ENCODE peak calls at places on chromosome 15, in eight cellular contexts. One of them, this sample, is unnamed.

GRCh38 chr15:37206690-37207089 is 106.3 kb upstream of the MEIS2 start:
- DNase-seq in HuH-7.5: no peak
- DNase-seq in GM12864: no peak
- DNase-seq in HuH-7: peak
- DNase-seq in prostate gland: no peak
- DNase-seq in skeletal muscle cell: no peak
- DNase-seq in trophoblast cell: no peak
- DNase-seq in OCI-LY7: no peak
- DNase-seq in this sample: no peak

GRCh38 chr15:68729789-68730201 is 90.9 kb downstream of the ANP32A start:
- DNase-seq in HuH-7: no peak
- DNase-seq in HuH-7.5: no peak
- DNase-seq in OCI-LY7: no peak
- DNase-seq in prostate gland: no peak
- DNase-seq in trophoblast cell: no peak
- DNase-seq in skeletal muscle cell: no peak
- DNase-seq in GM12864: no peak
- DNase-seq in this sample: no peak

GRCh38 chr15:37370938-37371337 is 270.6 kb upstream of the MEIS2 start:
- DNase-seq in HuH-7: no peak
- DNase-seq in trophoblast cell: no peak
- DNase-seq in skeletal muscle cell: no peak
- DNase-seq in OCI-LY7: no peak
- DNase-seq in HuH-7.5: no peak
- DNase-seq in GM12864: no peak
- DNase-seq in prostate gland: no peak
- DNase-seq in this sample: no peak

GRCh38 chr15:47484119-47484518 is 233.2 kb upstream of the SEMA6D start:
- DNase-seq in HuH-7.5: no peak
- DNase-seq in skeletal muscle cell: no peak
- DNase-seq in GM12864: no peak
- DNase-seq in trophoblast cell: no peak
- DNase-seq in prostate gland: no peak
- DNase-seq in HuH-7: no peak
- DNase-seq in OCI-LY7: peak
- DNase-seq in this sample: no peak

GRCh38 chr15:75835990-75836952 is 7.0 kb upstream of the UBE2Q2 start:
- DNase-seq in prostate gland: no peak
- DNase-seq in skeletal muscle cell: no peak
- DNase-seq in GM12864: no peak
- DNase-seq in HuH-7: no peak
- DNase-seq in HuH-7.5: no peak
- DNase-seq in OCI-LY7: no peak
- DNase-seq in trophoblast cell: no peak
- DNase-seq in this sample: no peak

GRCh38 chr15:69862540-69862939 is 235.2 kb downstream of the TLE3 start:
- DNase-seq in HuH-7.5: no peak
- DNase-seq in prostate gland: no peak
- DNase-seq in GM12864: no peak
- DNase-seq in skeletal muscle cell: no peak
- DNase-seq in trophoblast cell: no peak
- DNase-seq in HuH-7: no peak
- DNase-seq in OCI-LY7: no peak
- DNase-seq in this sample: no peak

GRCh38 chr15:48929611-48930170 is 34.0 kb downstream of the SHC4 start:
- DNase-seq in OCI-LY7: no peak
- DNase-seq in trophoblast cell: no peak
- DNase-seq in skeletal muscle cell: no peak
- DNase-seq in GM12864: no peak
- DNase-seq in HuH-7: no peak
- DNase-seq in prostate gland: no peak
- DNase-seq in HuH-7.5: no peak
- DNase-seq in this sample: no peak

GRCh38 chr15:90451215-90451850 is 63.3 kb downstream of the IQGAP1 start:
- DNase-seq in prostate gland: no peak
- DNase-seq in OCI-LY7: no peak
- DNase-seq in HuH-7: no peak
- DNase-seq in skeletal muscle cell: peak
- DNase-seq in HuH-7.5: no peak
- DNase-seq in GM12864: no peak
- DNase-seq in trophoblast cell: no peak
- DNase-seq in this sample: no peak

GRCh38 chr15:98875309-98875708 is 132.3 kb downstream of the PGPEP1L start:
- DNase-seq in GM12864: no peak
- DNase-seq in trophoblast cell: no peak
- DNase-seq in prostate gland: no peak
- DNase-seq in HuH-7.5: no peak
- DNase-seq in skeletal muscle cell: no peak
- DNase-seq in HuH-7: no peak
- DNase-seq in OCI-LY7: no peak
- DNase-seq in this sample: no peak

GRCh38 chr15:77386626-77387025 is 33.3 kb downstream of the PEAK1 start:
- DNase-seq in HuH-7.5: no peak
- DNase-seq in HuH-7: no peak
- DNase-seq in trophoblast cell: no peak
- DNase-seq in GM12864: no peak
- DNase-seq in prostate gland: no peak
- DNase-seq in OCI-LY7: no peak
- DNase-seq in skeletal muscle cell: no peak
- DNase-seq in this sample: no peak

GRCh38 chr15:46110755-46111154 is 475.9 kb downstream of the SQOR start:
- DNase-seq in GM12864: no peak
- DNase-seq in trophoblast cell: no peak
- DNase-seq in prostate gland: no peak
- DNase-seq in OCI-LY7: no peak
- DNase-seq in HuH-7.5: no peak
- DNase-seq in HuH-7: no peak
- DNase-seq in skeletal muscle cell: no peak
- DNase-seq in this sample: no peak

GRCh38 chr15:52683585-52683984 is 4.4 kb upstream of the ATOSA start:
- DNase-seq in OCI-LY7: peak
- DNase-seq in HuH-7.5: no peak
- DNase-seq in skeletal muscle cell: no peak
- DNase-seq in prostate gland: no peak
- DNase-seq in trophoblast cell: no peak
- DNase-seq in HuH-7: no peak
- DNase-seq in GM12864: no peak
- DNase-seq in this sample: no peak

GRCh38 chr15:87201986-87202385 is 1054.6 kb downstream of the NTRK3 start:
- DNase-seq in HuH-7: no peak
- DNase-seq in HuH-7.5: no peak
- DNase-seq in trophoblast cell: no peak
- DNase-seq in OCI-LY7: no peak
- DNase-seq in prostate gland: no peak
- DNase-seq in GM12864: no peak
- DNase-seq in skeletal muscle cell: no peak
- DNase-seq in this sample: no peak

GRCh38 chr15:87952736-87953135 is 303.8 kb downstream of the NTRK3 start:
- DNase-seq in HuH-7.5: no peak
- DNase-seq in skeletal muscle cell: no peak
- DNase-seq in OCI-LY7: no peak
- DNase-seq in HuH-7: no peak
- DNase-seq in prostate gland: no peak
- DNase-seq in trophoblast cell: no peak
- DNase-seq in GM12864: no peak
- DNase-seq in this sample: no peak

GRCh38 chr15:91156175-91156726 is 56.2 kb downstream of the SV2B start:
- DNase-seq in trophoblast cell: no peak
- DNase-seq in HuH-7.5: no peak
- DNase-seq in prostate gland: no peak
- DNase-seq in HuH-7: no peak
- DNase-seq in GM12864: no peak
- DNase-seq in skeletal muscle cell: no peak
- DNase-seq in OCI-LY7: no peak
- DNase-seq in this sample: no peak

GRCh38 chr15:48440084-48440483 is 108.9 kb downstream of the DUT start:
- DNase-seq in HuH-7: no peak
- DNase-seq in skeletal muscle cell: peak
- DNase-seq in OCI-LY7: no peak
- DNase-seq in prostate gland: no peak
- DNase-seq in trophoblast cell: no peak
- DNase-seq in GM12864: no peak
- DNase-seq in HuH-7.5: no peak
- DNase-seq in this sample: no peak

GRCh38 chr15:37217567-37217966 is 117.2 kb upstream of the MEIS2 start:
- DNase-seq in prostate gland: no peak
- DNase-seq in OCI-LY7: no peak
- DNase-seq in GM12864: no peak
- DNase-seq in HuH-7.5: peak
- DNase-seq in trophoblast cell: no peak
- DNase-seq in HuH-7: peak
- DNase-seq in skeletal muscle cell: no peak
- DNase-seq in this sample: no peak

This sample was measured in SHP77 treated with DMSO at 0.1 percent for 48 hours.